ENCODE peak calls at places on chromosomes 7 and 10, in eight cellular contexts. P, T, X, N, I, E, H and Q are unnamed samples. For H3K36me3, the result is how much of the 10 kb centered on the place peaks cover.

GRCh38 chr7:134356421-134356936 is 39.7 kb upstream of the SLC35B4 start:
- DNase-seq in E (no peak), X (no peak), H (no peak), N (no peak), I (no peak), T (no peak), P (no peak), Q (no peak)

GRCh38 chr7:72538856-72539255 is 126.7 kb upstream of the CALN1 start:
- DNase-seq in H (no peak), T (no peak), N (no peak), X (no peak), E (no peak), I (no peak), P (no peak), Q (no peak)

GRCh38 chr10:35770817-35771355 is 128.8 kb upstream of the FZD8 start:
- DNase-seq in P (no peak), N (no peak), X (peak), E (no peak), T (no peak), H (no peak), I (no peak), Q (no peak)

GRCh38 chr7:17988136-17988535 is 39.5 kb downstream of the PRPS1L1 start:
- DNase-seq in X (no peak), P (no peak), T (no peak), I (no peak), N (no peak), H (no peak), E (no peak), Q (no peak)

GRCh38 chr7:121504478-121504877 is 108.4 kb upstream of the FAM3C start:
- DNase-seq in I (no peak), T (no peak), X (no peak), N (no peak), E (peak), P (peak), H (no peak), Q (no peak)

GRCh38 chr10:43123361-43124093 is 14.7 kb upstream of the CSGALNACT2 start:
- DNase-seq in E (no peak), I (no peak), N (no peak), X (peak), H (no peak), T (no peak), P (no peak), Q (no peak)

GRCh38 chr7:31022726-31023125 is 29.4 kb upstream of the ADCYAP1R1 start:
- DNase-seq in H (no peak), I (no peak), N (no peak), X (no peak), P (no peak), E (no peak), T (no peak), Q (no peak)

GRCh38 chr7:74429153-74429747 is 24.5 kb upstream of the GTF2IRD1 start:
- DNase-seq in P (no peak), T (no peak), I (no peak), H (no peak), X (no peak), E (no peak), N (no peak), Q (no peak)

GRCh38 chr10:70145166-70145665 is 1.3 kb downstream of the TYSND1 start:
- DNase-seq in H (no peak), I (no peak), P (no peak), T (peak), E (peak), X (no peak), N (peak), Q (no peak)

GRCh38 chr10:70357447-70358035 is 24.9 kb downstream of the LRRC20 start:
- DNase-seq in T (no peak), P (no peak), N (no peak), X (no peak), E (no peak), I (no peak), H (no peak), Q (no peak)

GRCh38 chr7:128201067-128201689 is 39.9 kb upstream of the LEP start:
- DNase-seq in I (no peak), T (no peak), X (no peak), P (no peak), N (no peak), E (no peak), H (no peak), Q (no peak)

GRCh38 chr10:109327266-109327665 is 596.0 kb downstream of the XPNPEP1 start:
- DNase-seq in T (no peak), H (no peak), X (no peak), E (no peak), I (no peak), N (no peak), P (no peak), Q (no peak)

DNA sequence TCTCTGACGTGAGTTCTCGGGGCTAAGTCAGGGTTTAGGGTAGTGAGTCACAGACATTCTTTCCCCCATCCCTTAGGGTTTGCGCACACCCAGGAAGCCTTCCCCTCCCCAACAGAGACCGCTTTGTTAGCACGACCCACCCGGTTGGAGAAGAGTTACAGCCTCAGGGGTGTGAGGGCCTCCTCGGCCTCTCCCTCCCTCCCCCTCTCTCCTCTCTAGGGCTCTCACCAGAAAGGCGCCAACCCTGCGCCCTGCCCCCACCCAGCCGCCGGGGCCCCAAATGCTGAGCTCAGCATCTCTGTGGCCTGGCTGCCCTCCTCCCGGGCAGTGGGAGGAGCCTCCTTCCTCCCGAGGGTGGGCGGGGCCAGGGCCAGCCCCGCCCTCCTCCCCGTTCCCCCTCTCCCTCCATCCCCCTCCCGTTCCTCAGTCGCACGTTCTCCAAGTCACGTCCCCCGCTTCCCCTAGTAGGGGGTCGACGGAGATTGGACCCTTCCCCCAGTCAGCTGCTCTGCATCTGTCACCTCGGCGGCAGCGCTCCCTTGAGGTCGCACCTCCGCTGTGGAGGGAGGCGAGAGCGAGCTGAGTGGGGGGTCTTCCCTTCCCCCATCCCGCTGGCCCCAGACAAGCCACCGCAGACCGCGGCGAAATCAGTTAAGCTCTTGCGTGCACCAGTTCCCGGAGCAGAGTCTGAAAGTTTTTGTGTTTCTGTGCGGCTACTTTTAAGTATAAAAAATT is 13.0 kb upstream of the DDIT4 start:
- DNase-seq in N (peak), T (peak), H (peak), P (peak), X (peak), E (peak), I (peak), Q (peak)
- TF ChIP-seq CTCF in N (no peak), T (peak), H (no peak), P (no peak), X (no peak), E (no peak), I (no peak), Q (no peak)

DNA sequence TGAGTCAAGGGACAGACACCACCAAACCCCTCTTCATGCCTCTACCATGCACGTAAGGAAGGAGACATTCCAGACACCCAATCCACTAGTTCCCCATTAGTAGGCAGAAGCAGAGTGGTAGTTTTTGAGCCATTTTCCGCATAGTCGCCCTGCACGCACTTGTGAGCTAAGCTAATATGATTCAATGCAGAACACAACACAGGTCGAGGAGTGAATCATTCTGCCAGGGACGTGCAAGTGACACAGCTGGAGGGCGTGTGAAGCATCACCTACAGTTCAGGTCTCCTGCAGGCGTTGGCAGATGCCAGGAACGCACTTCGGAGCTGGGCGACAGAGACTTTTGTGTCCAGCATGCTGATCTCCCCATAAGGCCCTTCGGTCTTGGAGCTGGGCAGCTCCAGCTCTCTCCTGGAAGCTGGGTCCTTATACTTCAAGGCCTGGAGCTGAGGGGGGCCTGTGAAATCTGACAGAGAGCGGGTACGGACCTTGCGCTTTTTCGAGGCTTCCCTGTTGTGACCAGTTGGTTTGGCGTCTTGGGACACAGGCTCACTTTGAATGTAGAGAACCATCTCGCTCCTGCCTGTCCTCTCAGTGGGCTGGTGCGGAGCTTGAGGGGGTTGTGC is 102.4 kb downstream of the SVIL start:
- DNase-seq in P (no peak), E (no peak), I (no peak), N (no peak), T (no peak), X (no peak), H (no peak), Q (no peak)
- H3K36me3 ChIP-seq in P (under half), E (under half), I (under half), N (under half), T (half or more), X (under half), H (under half), Q (half or more)

GRCh38 chr10:17781856-17782255 is 27.3 kb upstream of the MRC1 start:
- DNase-seq in N (no peak), I (no peak), X (no peak), P (no peak), H (no peak), T (no peak), E (no peak), Q (no peak)
- TF ChIP-seq CTCF in N (no peak), I (no peak), X (no peak), P (no peak), H (no peak), T (peak), E (no peak), Q (no peak)

DNA sequence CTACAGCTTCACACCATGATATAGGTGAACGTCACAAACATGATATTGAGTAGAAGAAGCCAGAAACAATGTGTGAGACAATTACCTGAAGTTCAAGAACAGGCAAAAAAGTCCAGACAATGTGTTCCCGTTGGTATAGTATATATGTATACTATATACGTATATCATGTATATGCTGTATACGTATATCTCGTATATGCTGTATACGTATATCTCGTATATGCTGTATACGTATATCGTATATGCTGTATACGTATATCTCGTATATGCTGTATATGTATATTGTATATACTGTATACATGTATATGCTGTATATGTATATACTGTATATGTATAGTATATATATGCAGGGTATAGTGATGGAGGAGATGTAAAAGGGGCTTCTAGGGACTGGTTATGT is 10.8 kb downstream of the ZSCAN25 start:
- DNase-seq in N (no peak), H (no peak), I (no peak), T (no peak), E (no peak), P (no peak), X (no peak), Q (no peak)
- H3K36me3 ChIP-seq in N (half or more), H (half or more), I (half or more), T (half or more), E (under half), P (half or more), X (half or more), Q (half or more)

GRCh38 chr7:76358053-76358477 is 726 bp downstream of the YWHAG start:
- DNase-seq in P (peak), I (peak), T (peak), E (peak), N (peak), X (peak), H (peak), Q (peak)

GRCh38 chr7:76356115-76356514 is 2.7 kb downstream of the YWHAG start:
- DNase-seq in T (no peak), H (no peak), E (no peak), X (no peak), N (no peak), I (no peak), P (no peak), Q (no peak)

GRCh38 chr7:76357379-76358052 is 1.3 kb downstream of the YWHAG start:
- DNase-seq in I (no peak), E (no peak), X (no peak), T (no peak), P (no peak), N (no peak), H (no peak), Q (no peak)

GRCh38 chr7:76354981-76355730 is 3.6 kb downstream of the YWHAG start:
- DNase-seq in I (no peak), T (no peak), X (no peak), H (no peak), P (no peak), E (no peak), N (no peak), Q (no peak)

GRCh38 chr7:76356823-76357222 is 2.0 kb downstream of the YWHAG start:
- DNase-seq in T (no peak), P (no peak), N (no peak), I (no peak), E (peak), H (no peak), X (no peak), Q (no peak)
- TF ChIP-seq CTCF in T (no peak), P (no peak), N (no peak), I (no peak), E (no peak), H (no peak), X (no peak), Q (no peak)

GRCh38 chr7:122515404-122515803 is 183.5 kb downstream of the RNF133 start:
- DNase-seq in T (no peak), N (peak), X (no peak), H (no peak), I (no peak), E (no peak), P (no peak), Q (no peak)
- H3K36me3 ChIP-seq in T (under half), N (under half), X (under half), H (under half), I (under half), E (under half), P (under half), Q (under half)

GRCh38 chr10:94677691-94678090 is 5.8 kb upstream of the CYP2C18 start:
- DNase-seq in I (no peak), N (peak), X (peak), E (no peak), H (no peak), P (no peak), T (no peak), Q (no peak)
- TF ChIP-seq CTCF in I (no peak), N (peak), X (no peak), E (no peak), H (no peak), P (no peak), T (no peak), Q (no peak)

DNA sequence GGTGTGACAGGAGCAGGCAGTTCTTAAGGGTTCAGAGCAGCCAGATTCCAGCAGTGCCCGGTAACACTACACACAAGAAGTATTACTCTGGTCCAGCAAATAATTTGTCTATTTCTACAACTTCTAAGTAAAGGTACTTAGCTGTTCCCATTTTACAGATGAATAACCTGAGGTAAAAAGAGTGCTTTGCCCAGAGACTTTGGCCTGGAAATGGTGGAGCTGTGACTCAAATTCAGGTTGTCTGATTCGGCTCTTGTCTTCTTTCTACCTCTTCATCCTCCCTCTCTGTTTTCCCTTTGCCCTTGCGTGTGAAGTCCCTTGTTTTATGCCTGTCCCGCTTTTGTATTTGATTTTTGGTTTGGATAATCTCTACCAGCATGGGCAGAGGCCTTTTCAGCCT is 17.1 kb downstream of the SFRP5 start:
- DNase-seq in N (no peak), X (no peak), E (no peak), H (no peak), P (no peak), I (no peak), T (no peak), Q (no peak)
- H3K36me3 ChIP-seq in N (half or more), X (half or more), E (under half), H (half or more), P (half or more), I (half or more), T (half or more), Q (half or more)

GRCh38 chr7:36155811-36156361 is 2.8 kb downstream of the EEPD1 start:
- DNase-seq in X (peak), I (no peak), N (peak), H (no peak), T (peak), E (peak), P (peak), Q (peak)
- TF ChIP-seq CTCF in X (no peak), I (no peak), N (peak), H (no peak), T (peak), E (no peak), P (no peak), Q (peak)